ENCODE peak calls at places on chromosomes 7 and 10, in eight cellular contexts. G is amniotic stem cell; E is activated T-helper 1 cell treated with anti-CD3 and anti-CD28 coated beads, Interleukin-12 subunit alpha, Interleukin-12 subunit beta, Interleukin-2, Interleukin-4 antibody, amounts not matched to agents 30 ng/mL and 10 ng/mL and 1 ng/mL, durations not matched to agents 14 hours and 24 hours and 36 hours; V is skeletal muscle cell; L is AG10803; Z is psoas muscle; M is OCI-LY7; T is adipocyte. W is an unnamed sample.
A peak's percentile ranks its signal among the peaks of the same experiment; 100 is the strongest.

GRCh38 chr10:127563718-127564553 is 14.8 kb downstream of the NPS start:
- DNase-seq in G (no peak), E (no peak), V (no peak), L (no peak), Z (peak; percentile 18), M (peak; percentile 31), T (no peak), W (no peak)

GRCh38 chr10:53479365-53479764 is 706.8 kb upstream of the MBL2 start:
- DNase-seq in G (no peak), E (no peak), V (no peak), L (no peak), Z (no peak), M (no peak), T (no peak), W (no peak)

GRCh38 chr7:116527521-116527920 is 2.7 kb downstream of the CAV1 start:
- DNase-seq in G (no peak), E (no peak), V (no peak), L (no peak), Z (no peak), M (no peak), T (peak; percentile 50), W (no peak)

GRCh38 chr7:15508258-15508657 is 53.6 kb downstream of the AGMO start:
- DNase-seq in G (no peak), E (no peak), V (no peak), L (peak; percentile 19), Z (no peak), M (no peak), T (peak; percentile 66), W (no peak)

GRCh38 chr7:27101188-27101905 is 1.1 kb downstream of the HOXA2 start:
- DNase-seq in G (no peak), E (no peak), V (no peak), L (no peak), Z (no peak), M (no peak), T (no peak), W (no peak)

GRCh38 chr7:604884-605531 is 85.4 kb upstream of the PDGFA start:
- DNase-seq in G (no peak), E (no peak), V (no peak), L (no peak), Z (no peak), M (no peak), T (no peak), W (peak; percentile 46)

GRCh38 chr10:24958701-24959392 is 6.4 kb upstream of the PRTFDC1 start:
- DNase-seq in G (no peak), E (no peak), V (peak; percentile 87), L (peak; percentile 84), Z (no peak), M (no peak), T (peak; percentile 44), W (no peak)

GRCh38 chr10:51669041-51669440 is 30.4 kb downstream of the CSTF2T start:
- DNase-seq in G (no peak), E (no peak), V (no peak), L (no peak), Z (no peak), M (no peak), T (no peak), W (no peak)

GRCh38 chr10:34995925-34996324 is 94.2 kb downstream of the CUL2 start:
- DNase-seq in G (no peak), E (no peak), V (no peak), L (no peak), Z (no peak), M (no peak), T (no peak), W (no peak)

GRCh38 chr10:128028508-128029279 is 97.5 kb downstream of the MKI67 start:
- DNase-seq in G (no peak), E (no peak), V (no peak), L (no peak), Z (no peak), M (no peak), T (no peak), W (no peak)

GRCh38 chr7:22726849-22727792 is at the start of gene IL6:
- DNase-seq in G (peak; percentile 88), E (no peak), V (peak; percentile 91), L (peak; percentile 98), Z (peak; percentile 84), M (no peak), T (peak; percentile 96), W (no peak)

GRCh38 chr7:23377134-23377533 is 78.0 kb downstream of the MALSU1 start:
- DNase-seq in G (no peak), E (no peak), V (no peak), L (no peak), Z (no peak), M (no peak), T (no peak), W (peak; percentile 35)

GRCh38 chr10:4247379-4247778 is 462.4 kb upstream of the KLF6 start:
- DNase-seq in G (no peak), E (no peak), V (no peak), L (no peak), Z (no peak), M (no peak), T (no peak), W (no peak)

GRCh38 chr7:4880218-4880617 is 3.3 kb downstream of the RADIL start:
- DNase-seq in G (no peak), E (no peak), V (no peak), L (no peak), Z (no peak), M (no peak), T (no peak), W (no peak)

GRCh38 chr10:132705173-132705572 is 80.8 kb downstream of the NKX6-2 start:
- DNase-seq in G (no peak), E (no peak), V (no peak), L (no peak), Z (no peak), M (no peak), T (no peak), W (no peak)

GRCh38 chr7:36667007-36667406 is 57.3 kb downstream of the AOAH start:
- DNase-seq in G (no peak), E (no peak), V (no peak), L (no peak), Z (no peak), M (no peak), T (no peak), W (no peak)

GRCh38 chr7:106216517-106217088 is 68.2 kb downstream of the NAMPT start:
- DNase-seq in G (peak; percentile 96), E (no peak), V (peak; percentile 95), L (peak; percentile 85), Z (peak; percentile 22), M (no peak), T (peak; percentile 94), W (no peak)

GRCh38 chr10:55287346-55287745 is 486.3 kb upstream of the PCDH15 start:
- DNase-seq in G (no peak), E (no peak), V (no peak), L (peak; percentile 0), Z (no peak), M (no peak), T (no peak), W (no peak)

GRCh38 chr7:97461596-97461995 is 270.3 kb upstream of the TAC1 start:
- DNase-seq in G (no peak), E (no peak), V (no peak), L (no peak), Z (no peak), M (no peak), T (no peak), W (no peak)